ENCODE peak calls at places on chromosomes 5 and 9, in five cellular contexts. One of them, this sample, is unnamed.

GRCh38 chr5:180976518-180976917 is 12.1 kb upstream of the BTNL3 start:
- DNase-seq in coronary artery: no peak
- DNase-seq in T-cell: peak; percentile 10
- DNase-seq in SK-N-DZ: no peak
- DNase-seq in Caki2: no peak
- DNase-seq in this sample: no peak

GRCh38 chr5:76145945-76146344 is 62.8 kb downstream of the SV2C start:
- DNase-seq in coronary artery: no peak
- DNase-seq in T-cell: no peak
- DNase-seq in SK-N-DZ: peak; percentile 3
- DNase-seq in Caki2: no peak
- DNase-seq in this sample: peak; percentile 1

GRCh38 chr5:43066799-43067741 is 27.0 kb upstream of the ANXA2R start:
- DNase-seq in coronary artery: peak; percentile 90
- DNase-seq in T-cell: peak; percentile 85
- DNase-seq in SK-N-DZ: peak; percentile 90
- DNase-seq in Caki2: peak; percentile 81
- DNase-seq in this sample: peak; percentile 95

GRCh38 chr5:94618029-94618492 is 343 bp downstream of the KIAA0825 start:
- DNase-seq in coronary artery: no peak
- DNase-seq in T-cell: peak; percentile 0
- DNase-seq in SK-N-DZ: peak; percentile 66
- DNase-seq in Caki2: no peak
- DNase-seq in this sample: peak; percentile 79

GRCh38 chr5:54718647-54719046 is 201.1 kb downstream of the SNX18 start:
- DNase-seq in coronary artery: peak; percentile 89
- DNase-seq in T-cell: no peak
- DNase-seq in SK-N-DZ: no peak
- DNase-seq in Caki2: no peak
- DNase-seq in this sample: peak; percentile 72

GRCh38 chr5:165508286-165508685 is 2002.9 kb downstream of the MAT2B start:
- DNase-seq in coronary artery: no peak
- DNase-seq in T-cell: no peak
- DNase-seq in SK-N-DZ: no peak
- DNase-seq in Caki2: no peak
- DNase-seq in this sample: peak; percentile 14

GRCh38 chr5:176578391-176578808 is 29.3 kb downstream of the CDHR2 start:
- DNase-seq in coronary artery: no peak
- DNase-seq in T-cell: no peak
- DNase-seq in SK-N-DZ: peak; percentile 80
- DNase-seq in Caki2: peak; percentile 28
- DNase-seq in this sample: peak; percentile 36

GRCh38 chr5:57215629-57216195 is 41.9 kb downstream of the GPBP1 start:
- DNase-seq in coronary artery: no peak
- DNase-seq in T-cell: no peak
- DNase-seq in SK-N-DZ: no peak
- DNase-seq in Caki2: peak; percentile 17
- DNase-seq in this sample: peak; percentile 37

GRCh38 chr9:72349240-72349639 is 15.8 kb downstream of the ZFAND5 start:
- DNase-seq in coronary artery: no peak
- DNase-seq in T-cell: no peak
- DNase-seq in SK-N-DZ: no peak
- DNase-seq in Caki2: no peak
- DNase-seq in this sample: no peak

GRCh38 chr9:136439550-136440408 is at the start of gene INPP5E:
- DNase-seq in coronary artery: peak; percentile 77
- DNase-seq in T-cell: peak; percentile 63
- DNase-seq in SK-N-DZ: peak; percentile 61
- DNase-seq in Caki2: peak; percentile 51
- DNase-seq in this sample: peak; percentile 69

GRCh38 chr5:83474170-83474796 is 2.7 kb downstream of the VCAN start:
- DNase-seq in coronary artery: peak; percentile 96
- DNase-seq in T-cell: no peak
- DNase-seq in SK-N-DZ: peak; percentile 93
- DNase-seq in Caki2: peak; percentile 98
- DNase-seq in this sample: peak; percentile 90

GRCh38 chr5:116441223-116441622 is 133.4 kb downstream of the SEMA6A start:
- DNase-seq in coronary artery: no peak
- DNase-seq in T-cell: no peak
- DNase-seq in SK-N-DZ: peak; percentile 29
- DNase-seq in Caki2: no peak
- DNase-seq in this sample: no peak

GRCh38 chr5:82151622-82152021 is 126.5 kb downstream of the RPS23 start:
- DNase-seq in coronary artery: no peak
- DNase-seq in T-cell: no peak
- DNase-seq in SK-N-DZ: no peak
- DNase-seq in Caki2: no peak
- DNase-seq in this sample: no peak

This sample was measured in fibroblast of lung.